ENCODE peak calls at places on chromosomes 13 and 19, in four cellular contexts. I, E, X and L are unnamed samples.

GRCh38 chr13:40061466-40062450 is 406.3 kb downstream of the COG6 start:
- DNase-seq in I (no peak), E (peak; percentile 60), X (peak; percentile 68), L (peak; percentile 83)

GRCh38 chr19:18594096-18594823 is 5.7 kb downstream of the REX1BD start:
- DNase-seq in I (no peak), E (peak; percentile 95), X (peak; percentile 58), L (peak; percentile 70)

GRCh38 chr19:10289836-10290438 is at the start of gene ICAM5:
- DNase-seq in I (no peak), E (peak; percentile 74), X (no peak), L (no peak)

GRCh38 chr13:101127741-101128353 is 288.5 kb downstream of the NALCN start:
- DNase-seq in I (no peak), E (peak; percentile 66), X (peak; percentile 61), L (peak; percentile 61)

GRCh38 chr13:76976929-76977328 is 15.0 kb upstream of the CLN5 start:
- DNase-seq in I (no peak), E (no peak), X (no peak), L (no peak)

GRCh38 chr19:40614595-40615411 is 13.6 kb downstream of the LTBP4 start:
- DNase-seq in I (peak; percentile 79), E (peak; percentile 98), X (no peak), L (peak; percentile 98)

GRCh38 chr19:56155124-56155687 is 14.1 kb downstream of the ZNF444 start:
- DNase-seq in I (no peak), E (peak; percentile 37), X (no peak), L (no peak)

GRCh38 chr19:56066152-56067023 is 54.7 kb downstream of the ZNF787 start:
- DNase-seq in I (no peak), E (peak; percentile 61), X (peak; percentile 55), L (peak; percentile 38)

GRCh38 chr19:8361921-8362793 is 1.8 kb upstream of the ANGPTL4 start:
- DNase-seq in I (peak; percentile 93), E (peak; percentile 99), X (peak; percentile 98), L (peak; percentile 99)

GRCh38 chr19:13955662-13956364 is 3.5 kb downstream of the DCAF15 start:
- DNase-seq in I (no peak), E (no peak), X (no peak), L (no peak)

GRCh38 chr13:51444922-51445321 is 7.9 kb downstream of the INTS6 start:
- DNase-seq in I (no peak), E (peak; percentile 67), X (peak; percentile 24), L (peak; percentile 72)

GRCh38 chr13:28251462-28251861 is 113.1 kb downstream of the PAN3 start:
- DNase-seq in I (no peak), E (no peak), X (no peak), L (no peak)

GRCh38 chr13:23743717-23744116 is 145.5 kb downstream of the MIPEP start:
- DNase-seq in I (no peak), E (no peak), X (no peak), L (no peak)

GRCh38 chr19:49441210-49441959 is at the start of gene SLC17A7:
- DNase-seq in I (no peak), E (peak; percentile 45), X (no peak), L (no peak)

GRCh38 chr19:13022859-13023636 is 27.8 kb downstream of the NFIX start:
- DNase-seq in I (no peak), E (peak; percentile 96), X (peak; percentile 95), L (peak; percentile 97)

GRCh38 chr19:47573076-47574026 is at the start of gene ZNF541:
- DNase-seq in I (peak; percentile 27), E (peak; percentile 69), X (no peak), L (peak; percentile 36)

GRCh38 chr19:43739836-43740235 is 14.9 kb downstream of the SMG9 start:
- DNase-seq in I (no peak), E (no peak), X (no peak), L (no peak)

GRCh38 chr19:11033763-11034162 is 55.5 kb upstream of the LDLR start:
- DNase-seq in I (no peak), E (no peak), X (no peak), L (no peak)

GRCh38 chr13:45143346-45143751 is 23.0 kb downstream of the GTF2F2 start:
- DNase-seq in I (no peak), E (no peak), X (no peak), L (peak; percentile 42)

GRCh38 chr13:112699318-112699918 is 9.6 kb downstream of the ATP11A start:
- DNase-seq in I (no peak), E (no peak), X (no peak), L (no peak)

GRCh38 chr13:30857636-30858035 is 48.4 kb upstream of the MEDAG start:
- DNase-seq in I (no peak), E (no peak), X (no peak), L (no peak)

GRCh38 chr19:35959040-35959967 is 23.1 kb downstream of the LRFN3 start:
- DNase-seq in I (no peak), E (peak; percentile 68), X (no peak), L (no peak)

GRCh38 chr19:5968431-5969373 is 9.2 kb downstream of the RANBP3 start:
- DNase-seq in I (no peak), E (no peak), X (no peak), L (no peak)

GRCh38 chr19:31256601-31256990 is 92.6 kb downstream of the TSHZ3 start:
- DNase-seq in I (no peak), E (no peak), X (no peak), L (no peak)

GRCh38 chr13:110641055-110642015 is 26.0 kb downstream of the NAXD start:
- DNase-seq in I (no peak), E (peak; percentile 26), X (no peak), L (peak; percentile 55)

GRCh38 chr19:46435009-46435408 is 6.3 kb upstream of the PNMA8C start:
- DNase-seq in I (no peak), E (no peak), X (no peak), L (no peak)

GRCh38 chr19:19261350-19262189 is 11.5 kb downstream of the TM6SF2 start:
- DNase-seq in I (no peak), E (peak; percentile 12), X (no peak), L (no peak)

GRCh38 chr19:58361900-58362271 is 665 bp downstream of the ZNF497 start:
- DNase-seq in I (no peak), E (no peak), X (peak; percentile 59), L (peak; percentile 54)

GRCh38 chr13:110388141-110388943 is 81.3 kb downstream of the COL4A2 start:
- DNase-seq in I (no peak), E (peak; percentile 75), X (peak; percentile 91), L (peak; percentile 86)